ENCODE peak calls at places on chromosomes 1 and 21, in four cellular contexts. J is IMR-90, E is mammary epithelial cell, N is Ammon's horn. P is an unnamed sample.

GRCh38 chr21:45763074-45763473 is 119.5 kb downstream of the PCBP3 start:
- DNase-seq in N (no peak), J (no peak), E (no peak), P (peak)

GRCh38 chr1:203528098-203528497 is 34.1 kb downstream of the OPTC start:
- DNase-seq in E (no peak), N (no peak), J (no peak), P (no peak)

GRCh38 chr21:31559368-31560119 is 99.9 kb upstream of the SOD1 start:
- DNase-seq in E (peak), N (peak), J (peak), P (peak)

GRCh38 chr21:40178726-40179125 is 311.5 kb downstream of the PCP4 start:
- DNase-seq in J (no peak), N (no peak), E (no peak), P (no peak)

GRCh38 chr1:76037314-76037713 is 37.2 kb upstream of the ST6GALNAC3 start:
- DNase-seq in N (no peak), E (no peak), J (no peak), P (no peak)

GRCh38 chr1:172499636-172500141 is 33.3 kb upstream of the SUCO start:
- DNase-seq in J (no peak), N (no peak), E (peak), P (no peak)

GRCh38 chr1:171590022-171590421 is 32.0 kb upstream of the MYOCOS start:
- DNase-seq in E (no peak), N (no peak), J (peak), P (no peak)

GRCh38 chr1:166693673-166694297 is 145.5 kb upstream of the POGK start:
- DNase-seq in N (no peak), E (no peak), J (no peak), P (no peak)

GRCh38 chr1:201807958-201808632 is 20.9 kb upstream of the IPO9 start:
- DNase-seq in E (no peak), N (no peak), J (no peak), P (no peak)

GRCh38 chr1:185719021-185719420 is 15.2 kb upstream of the HMCN1 start:
- DNase-seq in J (peak), N (no peak), E (peak), P (no peak)

GRCh38 chr1:170518185-170518834 is 13.7 kb upstream of the GORAB start:
- DNase-seq in J (no peak), E (no peak), N (no peak), P (no peak)

GRCh38 chr1:7616076-7616833 is 154.8 kb upstream of the VAMP3 start:
- DNase-seq in E (peak), J (peak), N (no peak), P (no peak)

GRCh38 chr1:24963099-24963872 is 33.2 kb upstream of the RUNX3 start:
- DNase-seq in J (no peak), E (no peak), N (no peak), P (no peak)

GRCh38 chr21:38380391-38381137 is 117.7 kb downstream of the ERG start:
- DNase-seq in E (no peak), N (no peak), J (peak), P (no peak)